ENCODE peak calls at places on chromosomes 11 and 22, in ten cellular contexts. U is stimulated activated CD4-positive, alpha-beta T cell treated with anti-CD3 and anti-CD28 coated beads, Interleukin-12 subunit alpha, Interleukin-12 subunit beta, amount 100 ng/mL, for 4 hours; P is activated CD4-positive, alpha-beta T cell treated with anti-CD3 and anti-CD28 coated beads, Interleukin-2, amount 50 U/mL, for 1 hour; T is pancreas; D is MV-4-11; K is NCI-H1092; A is GM12865; G is NCI-H460; R is AG04450; X is Peyer's patch. L is an unnamed sample.

GRCh38 chr11:33475999-33476398 is 218.8 kb downstream of the HIPK3 start:
- DNase-seq in A (peak; percentile 15), P (no peak), D (no peak), G (no peak), K (peak; percentile 38), U (no peak), T (no peak), R (peak; percentile 13), X (no peak), L (peak; percentile 51)

GRCh38 chr22:26671317-26672059 is 14.1 kb downstream of the MIAT start:
- DNase-seq in D (no peak), X (peak; percentile 87), G (no peak), R (no peak), A (peak; percentile 86), U (peak; percentile 55), T (peak; percentile 84), K (no peak), P (peak; percentile 69), L (no peak)

GRCh38 chr11:130467116-130467990 is 18.9 kb downstream of the ADAMTS15 start:
- DNase-seq in G (no peak), X (no peak), U (no peak), A (no peak), P (no peak), T (no peak), D (peak; percentile 75), R (no peak), K (no peak), L (no peak)

GRCh38 chr11:120547871-120548681 is 36.5 kb downstream of the GRIK4 start:
- DNase-seq in K (peak; percentile 88), G (no peak), U (no peak), R (peak; percentile 93), D (peak; percentile 57), T (peak; percentile 98), A (no peak), X (peak; percentile 65), P (no peak), L (peak; percentile 90)

GRCh38 chr11:117902001-117902855 is 25.8 kb upstream of the FXYD6 start:
- DNase-seq in G (no peak), D (no peak), T (no peak), A (no peak), U (no peak), P (no peak), K (no peak), X (peak; percentile 37), R (no peak), L (no peak)

GRCh38 chr11:117816151-117816741 is 8.3 kb downstream of the FXYD2 start:
- DNase-seq in T (peak; percentile 90), A (peak; percentile 37), G (no peak), R (peak; percentile 15), X (no peak), K (no peak), U (no peak), P (no peak), D (no peak), L (no peak)

GRCh38 chr11:76791861-76792260 is 8.7 kb downstream of the TSKU start:
- DNase-seq in P (no peak), X (peak; percentile 49), A (no peak), D (peak; percentile 47), U (no peak), G (no peak), K (no peak), R (no peak), T (no peak), L (no peak)

GRCh38 chr22:37167981-37168647 is 18.4 kb upstream of the IL2RB start:
- DNase-seq in R (no peak), X (peak; percentile 51), A (peak; percentile 57), D (peak; percentile 60), T (no peak), P (no peak), K (no peak), U (no peak), G (no peak), L (no peak)

GRCh38 chr11:94473177-94473799 is 20.4 kb downstream of the MRE11 start:
- DNase-seq in X (no peak), G (no peak), K (no peak), U (no peak), R (no peak), D (peak; percentile 94), T (no peak), P (no peak), A (peak; percentile 86), L (no peak)

GRCh38 chr11:117073539-117073938 is 24.7 kb downstream of the SIK3 start:
- DNase-seq in R (no peak), D (no peak), A (peak; percentile 64), K (no peak), G (no peak), P (no peak), X (no peak), T (no peak), U (no peak), L (no peak)

L was measured in anterior cingulate cortex.